ENCODE peak calls at places on chromosomes 16 and 17, in five cellular contexts. U, B, W, D and N are unnamed samples.

GRCh38 chr16:2150418-2151187 is 2.2 kb downstream of the RAB26 start:
- DNase-seq in U (no peak), B (peak), W (no peak), D (no peak), N (no peak)

GRCh38 chr17:60439501-60439900 is 17.2 kb downstream of the CHCT1 start:
- DNase-seq in U (no peak), B (peak), W (no peak), D (no peak), N (no peak)

GRCh38 chr17:28548417-28549130 is 3.9 kb downstream of the UNC119 start:
- DNase-seq in U (no peak), B (no peak), W (no peak), D (no peak), N (no peak)

GRCh38 chr17:68383443-68384321 is 73.6 kb downstream of the WIPI1 start:
- DNase-seq in U (peak), B (peak), W (no peak), D (no peak), N (no peak)

GRCh38 chr17:31511176-31511540 is 119.7 kb downstream of the RAB11FIP4 start:
- DNase-seq in U (no peak), B (no peak), W (no peak), D (no peak), N (no peak)

GRCh38 chr16:29809850-29810698 is 1.9 kb upstream of the PRRT2 start:
- DNase-seq in U (no peak), B (no peak), W (no peak), D (no peak), N (peak)

GRCh38 chr17:40291311-40291710 is 3.6 kb downstream of the CDC6 start:
- DNase-seq in U (no peak), B (no peak), W (no peak), D (no peak), N (no peak)

GRCh38 chr17:38748329-38749221 is at the start of gene PCGF2:
- DNase-seq in U (peak), B (peak), W (no peak), D (peak), N (no peak)

GRCh38 chr17:48246623-48247022 is 139.1 kb downstream of the SNX11 start:
- DNase-seq in U (no peak), B (no peak), W (no peak), D (no peak), N (no peak)

GRCh38 chr16:1349951-1350350 is 1.7 kb downstream of the TSR3 start:
- DNase-seq in U (no peak), B (no peak), W (no peak), D (no peak), N (no peak)

GRCh38 chr17:82663381-82664275 is 15.4 kb upstream of the WDR45B start:
- DNase-seq in U (no peak), B (no peak), W (no peak), D (no peak), N (no peak)

GRCh38 chr17:45784583-45785372 is 658 bp downstream of the CRHR1 start:
- DNase-seq in U (no peak), B (no peak), W (no peak), D (no peak), N (peak)

GRCh38 chr16:21656795-21657768 is 4.7 kb upstream of the IGSF6 start:
- DNase-seq in U (peak), B (peak), W (no peak), D (no peak), N (peak)

GRCh38 chr16:85422374-85423185 is 190.5 kb upstream of the GSE1 start:
- DNase-seq in U (no peak), B (no peak), W (no peak), D (no peak), N (no peak)